ENCODE peak calls at places on chromosomes 13 and 19, in ten cellular contexts. K is MV-4-11; L is cardiac muscle cell; I is T-helper 17 cell; F is brain microvascular endothelial cell; W is type B pancreatic cell; T is activated T-cell treated with anti-CD3 and anti-CD28 coated beads, Interleukin-2, amount 50 U/mL, for 72 hours; C is NB4; S is mesendoderm; M is CD4-positive, alpha-beta T cell. X is an unnamed sample.

GRCh38 chr13:107043016-107043957 is 475.4 kb upstream of the ARGLU1 start:
- DNase-seq in K (no peak), L (no peak), I (no peak), F (no peak), W (no peak), T (no peak), C (no peak), S (no peak), M (no peak), X (no peak)

GRCh38 chr19:41939861-41940442 is 11.7 kb upstream of the ERFL start:
- DNase-seq in K (no peak), L (peak; percentile 14), I (peak; percentile 32), F (no peak), W (peak; percentile 78), T (peak; percentile 66), C (no peak), S (peak; percentile 57), M (peak; percentile 52), X (no peak)

GRCh38 chr19:6616011-6616410 is 25.1 kb upstream of the CD70 start:
- DNase-seq in K (peak; percentile 24), L (no peak), I (no peak), F (no peak), W (no peak), T (peak; percentile 57), C (no peak), S (no peak), M (no peak), X (no peak)

GRCh38 chr13:96403241-96403640 is 313.3 kb downstream of the HS6ST3 start:
- DNase-seq in K (no peak), L (no peak), I (no peak), F (no peak), W (no peak), T (no peak), C (no peak), S (no peak), M (no peak), X (no peak)

GRCh38 chr19:3095375-3096191 is 1.4 kb downstream of the GNA11 start:
- DNase-seq in K (no peak), L (peak; percentile 60), I (peak; percentile 42), F (no peak), W (no peak), T (peak; percentile 65), C (peak; percentile 58), S (peak; percentile 88), M (peak; percentile 63), X (no peak)

GRCh38 chr19:38564981-38565685 is 52.6 kb downstream of the MAP4K1 start:
- DNase-seq in K (no peak), L (no peak), I (no peak), F (no peak), W (no peak), T (peak; percentile 36), C (no peak), S (no peak), M (no peak), X (no peak)

GRCh38 chr13:46749951-46750350 is 47.0 kb downstream of the ESD start:
- DNase-seq in K (no peak), L (no peak), I (no peak), F (peak; percentile 22), W (no peak), T (no peak), C (no peak), S (no peak), M (no peak), X (no peak)

GRCh38 chr19:46849610-46850009 is 1.0 kb downstream of the AP2S1 start:
- DNase-seq in K (peak; percentile 49), L (peak; percentile 30), I (no peak), F (no peak), W (no peak), T (no peak), C (no peak), S (peak; percentile 55), M (no peak), X (no peak)

GRCh38 chr19:3627351-3627723 is 747 bp upstream of the CACTIN start:
- DNase-seq in K (no peak), L (no peak), I (no peak), F (no peak), W (no peak), T (no peak), C (no peak), S (no peak), M (no peak), X (no peak)

GRCh38 chr13:66353664-66354063 is 876.5 kb downstream of the PCDH9 start:
- DNase-seq in K (no peak), L (no peak), I (no peak), F (no peak), W (no peak), T (no peak), C (no peak), S (no peak), M (no peak), X (no peak)

GRCh38 chr13:93316848-93317247 is 90.2 kb downstream of the GPC6 start:
- DNase-seq in K (no peak), L (no peak), I (no peak), F (no peak), W (no peak), T (no peak), C (no peak), S (no peak), M (no peak), X (no peak)

GRCh38 chr13:112686987-112687386 is 2.9 kb upstream of the ATP11A start:
- DNase-seq in K (no peak), L (no peak), I (no peak), F (no peak), W (no peak), T (no peak), C (no peak), S (no peak), M (no peak), X (no peak)

GRCh38 chr19:1221141-1221903 is 15.7 kb downstream of the STK11 start:
- DNase-seq in K (no peak), L (no peak), I (no peak), F (no peak), W (no peak), T (no peak), C (no peak), S (no peak), M (no peak), X (no peak)

GRCh38 chr19:2058570-2059421 is 7.8 kb upstream of the MKNK2 start:
- DNase-seq in K (no peak), L (no peak), I (no peak), F (no peak), W (no peak), T (no peak), C (no peak), S (no peak), M (no peak), X (no peak)

GRCh38 chr19:10228925-10229324 is 2.2 kb downstream of the S1PR2 start:
- DNase-seq in K (no peak), L (peak; percentile 44), I (peak; percentile 25), F (peak; percentile 35), W (no peak), T (peak; percentile 47), C (peak; percentile 81), S (peak; percentile 80), M (no peak), X (peak; percentile 56)

GRCh38 chr19:35559281-35559659 is 4.2 kb downstream of the ATP4A start:
- DNase-seq in K (peak; percentile 56), L (no peak), I (no peak), F (no peak), W (no peak), T (no peak), C (peak; percentile 77), S (no peak), M (no peak), X (no peak)

GRCh38 chr13:50527612-50528509 is 315.6 kb downstream of the DLEU7 start:
- DNase-seq in K (peak; percentile 28), L (no peak), I (no peak), F (no peak), W (no peak), T (no peak), C (no peak), S (no peak), M (no peak), X (no peak)

GRCh38 chr19:2186071-2186846 is 22.5 kb downstream of the DOT1L start:
- DNase-seq in K (no peak), L (peak; percentile 77), I (no peak), F (peak; percentile 85), W (no peak), T (no peak), C (no peak), S (peak; percentile 54), M (no peak), X (no peak)

GRCh38 chr19:29610574-29611271 is 4.6 kb downstream of the POP4 start:
- DNase-seq in K (peak; percentile 91), L (peak; percentile 81), I (peak; percentile 58), F (peak; percentile 76), W (peak; percentile 85), T (peak; percentile 85), C (peak; percentile 85), S (peak; percentile 93), M (peak; percentile 84), X (peak; percentile 92)

GRCh38 chr13:31982540-31982939 is 49.0 kb upstream of the FRY start:
- DNase-seq in K (peak; percentile 92), L (no peak), I (no peak), F (peak; percentile 99), W (no peak), T (no peak), C (peak; percentile 79), S (no peak), M (no peak), X (no peak)

GRCh38 chr13:46903748-46904147 is 6.9 kb upstream of the HTR2A start:
- DNase-seq in K (no peak), L (no peak), I (no peak), F (peak; percentile 53), W (no peak), T (no peak), C (no peak), S (no peak), M (no peak), X (no peak)

GRCh38 chr19:23788415-23788814 is 29.7 kb upstream of the ZNF681 start:
- DNase-seq in K (no peak), L (no peak), I (no peak), F (no peak), W (no peak), T (no peak), C (no peak), S (no peak), M (no peak), X (no peak)

GRCh38 chr19:51904331-51905165 is at the start of gene ZNF649:
- DNase-seq in K (peak; percentile 80), L (peak; percentile 91), I (peak; percentile 52), F (peak; percentile 81), W (peak; percentile 85), T (peak; percentile 88), C (peak; percentile 89), S (peak; percentile 97), M (peak; percentile 83), X (peak; percentile 85)

GRCh38 chr13:30422056-30422914 is at the start of gene UBE2L5:
- DNase-seq in K (peak; percentile 46), L (peak; percentile 87), I (peak; percentile 74), F (peak; percentile 40), W (peak; percentile 82), T (peak; percentile 78), C (peak; percentile 86), S (peak; percentile 87), M (peak; percentile 65), X (peak; percentile 71)

GRCh38 chr19:30240904-30241695 is 131.1 kb upstream of the ZNF536 start:
- DNase-seq in K (no peak), L (no peak), I (no peak), F (no peak), W (no peak), T (no peak), C (no peak), S (no peak), M (no peak), X (no peak)

GRCh38 chr19:23558541-23558940 is 128.5 kb downstream of the ZNF675 start:
- DNase-seq in K (no peak), L (no peak), I (no peak), F (no peak), W (no peak), T (no peak), C (no peak), S (no peak), M (no peak), X (no peak)

GRCh38 chr13:63307239-63307638 is 1891.6 kb upstream of the PCDH20 start:
- DNase-seq in K (peak; percentile 84), L (no peak), I (no peak), F (no peak), W (no peak), T (no peak), C (no peak), S (no peak), M (no peak), X (no peak)

X was measured in activated CD8-positive, alpha-beta T cell treated with anti-CD3 and anti-CD28 coated beads, Interleukin-2, amount 10 ng/mL, durations not matched to agents 7 days and 5 days.